ENCODE peak calls at places on chromosome 1, in six cellular contexts. Y, D, E, A, V and C are unnamed samples.

GRCh38 chr1:62038594-62039284 is 155.9 kb upstream of the L1TD1 start:
- DNase-seq in E (no peak), Y (no peak), A (no peak), D (no peak), V (no peak), C (peak)

GRCh38 chr1:205920861-205921558 is 22.2 kb downstream of the SLC26A9 start:
- DNase-seq in D (no peak), A (no peak), Y (no peak), V (no peak), E (no peak), C (no peak)

GRCh38 chr1:1596493-1597274 is 3.3 kb downstream of the FNDC10 start:
- DNase-seq in A (no peak), Y (no peak), E (no peak), V (no peak), D (peak), C (peak)

GRCh38 chr1:237492359-237492758 is 398.4 kb downstream of the ZP4 start:
- DNase-seq in E (no peak), D (peak), A (no peak), V (peak), Y (no peak), C (peak)

GRCh38 chr1:182955596-182956588 is 2.9 kb upstream of the SHCBP1L start:
- DNase-seq in V (peak), Y (no peak), A (no peak), E (no peak), D (peak), C (no peak)

GRCh38 chr1:163295949-163296348 is 25.8 kb upstream of the NUF2 start:
- DNase-seq in D (no peak), Y (no peak), E (no peak), V (no peak), A (no peak), C (no peak)

GRCh38 chr1:48048064-48048463 is 50.9 kb upstream of the TRABD2B start:
- DNase-seq in V (no peak), E (no peak), Y (no peak), A (no peak), D (no peak), C (no peak)

GRCh38 chr1:2595812-2596529 is 9.4 kb downstream of the PRXL2B start:
- DNase-seq in E (peak), D (no peak), V (no peak), A (no peak), Y (no peak), C (peak)